ENCODE peak calls at places on chromosomes 3 and 15, in eight cellular contexts. One of them, this sample, is unnamed.

GRCh38 chr3:35744419-35744818 is 105.1 kb downstream of the ARPP21 start:
- DNase-seq in small intestine: no peak
- DNase-seq in CD4-positive, alpha-beta memory T cell: no peak
- DNase-seq in stomach: no peak
- DNase-seq in fibroblast of lung: peak
- DNase-seq in left ventricle myocardium inferior: no peak
- DNase-seq in mesendoderm: peak
- DNase-seq in right atrium auricular region: no peak
- DNase-seq in this sample: no peak

GRCh38 chr3:192875971-192876565 is 41.6 kb downstream of the MB21D2 start:
- DNase-seq in small intestine: no peak
- DNase-seq in CD4-positive, alpha-beta memory T cell: no peak
- DNase-seq in right atrium auricular region: no peak
- DNase-seq in mesendoderm: no peak
- DNase-seq in fibroblast of lung: peak
- DNase-seq in stomach: no peak
- DNase-seq in left ventricle myocardium inferior: no peak
- DNase-seq in this sample: no peak

GRCh38 chr3:78887608-78888011 is 880.2 kb downstream of the ROBO1 start:
- DNase-seq in right atrium auricular region: no peak
- DNase-seq in left ventricle myocardium inferior: no peak
- DNase-seq in fibroblast of lung: peak
- DNase-seq in CD4-positive, alpha-beta memory T cell: no peak
- DNase-seq in stomach: no peak
- DNase-seq in mesendoderm: no peak
- DNase-seq in small intestine: no peak
- DNase-seq in this sample: no peak

GRCh38 chr15:79168922-79169322 is 78.3 kb upstream of the RASGRF1 start:
- DNase-seq in mesendoderm: peak
- DNase-seq in right atrium auricular region: peak
- DNase-seq in left ventricle myocardium inferior: peak
- DNase-seq in small intestine: no peak
- DNase-seq in CD4-positive, alpha-beta memory T cell: no peak
- DNase-seq in fibroblast of lung: peak
- DNase-seq in stomach: no peak
- DNase-seq in this sample: peak

GRCh38 chr3:14216257-14217048 is 37.8 kb downstream of the LSM3 start:
- DNase-seq in CD4-positive, alpha-beta memory T cell: no peak
- DNase-seq in small intestine: peak
- DNase-seq in right atrium auricular region: no peak
- DNase-seq in left ventricle myocardium inferior: peak
- DNase-seq in stomach: no peak
- DNase-seq in fibroblast of lung: peak
- DNase-seq in mesendoderm: peak
- DNase-seq in this sample: peak

GRCh38 chr3:61360297-61360696 is 109.0 kb upstream of the FHIT start:
- DNase-seq in left ventricle myocardium inferior: no peak
- DNase-seq in fibroblast of lung: no peak
- DNase-seq in CD4-positive, alpha-beta memory T cell: no peak
- DNase-seq in right atrium auricular region: no peak
- DNase-seq in small intestine: no peak
- DNase-seq in mesendoderm: peak
- DNase-seq in stomach: no peak
- DNase-seq in this sample: no peak

GRCh38 chr15:96359371-96359771 is 28.9 kb downstream of the NR2F2 start:
- DNase-seq in right atrium auricular region: no peak
- DNase-seq in stomach: no peak
- DNase-seq in mesendoderm: peak
- DNase-seq in left ventricle myocardium inferior: no peak
- DNase-seq in CD4-positive, alpha-beta memory T cell: no peak
- DNase-seq in small intestine: no peak
- DNase-seq in fibroblast of lung: no peak
- DNase-seq in this sample: no peak

GRCh38 chr3:43013743-43014155 is 34.6 kb downstream of the GASK1A start:
- DNase-seq in small intestine: no peak
- DNase-seq in fibroblast of lung: no peak
- DNase-seq in mesendoderm: no peak
- DNase-seq in CD4-positive, alpha-beta memory T cell: peak
- DNase-seq in left ventricle myocardium inferior: no peak
- DNase-seq in right atrium auricular region: no peak
- DNase-seq in stomach: no peak
- DNase-seq in this sample: no peak

GRCh38 chr3:10279384-10280176 is 13.2 kb downstream of the GHRL start:
- DNase-seq in small intestine: no peak
- DNase-seq in mesendoderm: no peak
- DNase-seq in CD4-positive, alpha-beta memory T cell: no peak
- DNase-seq in right atrium auricular region: no peak
- DNase-seq in fibroblast of lung: no peak
- DNase-seq in left ventricle myocardium inferior: no peak
- DNase-seq in stomach: no peak
- DNase-seq in this sample: no peak

GRCh38 chr15:66155065-66155464 is 98.5 kb downstream of the MEGF11 start:
- DNase-seq in stomach: no peak
- DNase-seq in small intestine: no peak
- DNase-seq in left ventricle myocardium inferior: no peak
- DNase-seq in CD4-positive, alpha-beta memory T cell: no peak
- DNase-seq in mesendoderm: no peak
- DNase-seq in right atrium auricular region: no peak
- DNase-seq in fibroblast of lung: no peak
- DNase-seq in this sample: no peak

GRCh38 chr3:62758296-62759066 is 116.7 kb downstream of the CADPS start:
- DNase-seq in small intestine: no peak
- DNase-seq in fibroblast of lung: peak
- DNase-seq in stomach: no peak
- DNase-seq in CD4-positive, alpha-beta memory T cell: no peak
- DNase-seq in left ventricle myocardium inferior: no peak
- DNase-seq in mesendoderm: no peak
- DNase-seq in right atrium auricular region: no peak
- DNase-seq in this sample: no peak

GRCh38 chr3:59006791-59007517 is 42.9 kb downstream of the CFAP20DC start:
- DNase-seq in left ventricle myocardium inferior: peak
- DNase-seq in small intestine: no peak
- DNase-seq in fibroblast of lung: peak
- DNase-seq in CD4-positive, alpha-beta memory T cell: no peak
- DNase-seq in right atrium auricular region: peak
- DNase-seq in mesendoderm: no peak
- DNase-seq in stomach: no peak
- DNase-seq in this sample: no peak

GRCh38 chr3:136994772-136995516 is 37.2 kb downstream of the IL20RB start:
- DNase-seq in CD4-positive, alpha-beta memory T cell: no peak
- DNase-seq in small intestine: peak
- DNase-seq in stomach: peak
- DNase-seq in left ventricle myocardium inferior: peak
- DNase-seq in right atrium auricular region: peak
- DNase-seq in fibroblast of lung: peak
- DNase-seq in mesendoderm: no peak
- DNase-seq in this sample: peak

GRCh38 chr3:145704020-145704419 is 457.0 kb downstream of the PLOD2 start:
- DNase-seq in stomach: no peak
- DNase-seq in CD4-positive, alpha-beta memory T cell: no peak
- DNase-seq in fibroblast of lung: no peak
- DNase-seq in small intestine: no peak
- DNase-seq in mesendoderm: no peak
- DNase-seq in left ventricle myocardium inferior: no peak
- DNase-seq in right atrium auricular region: no peak
- DNase-seq in this sample: no peak

DNA sequence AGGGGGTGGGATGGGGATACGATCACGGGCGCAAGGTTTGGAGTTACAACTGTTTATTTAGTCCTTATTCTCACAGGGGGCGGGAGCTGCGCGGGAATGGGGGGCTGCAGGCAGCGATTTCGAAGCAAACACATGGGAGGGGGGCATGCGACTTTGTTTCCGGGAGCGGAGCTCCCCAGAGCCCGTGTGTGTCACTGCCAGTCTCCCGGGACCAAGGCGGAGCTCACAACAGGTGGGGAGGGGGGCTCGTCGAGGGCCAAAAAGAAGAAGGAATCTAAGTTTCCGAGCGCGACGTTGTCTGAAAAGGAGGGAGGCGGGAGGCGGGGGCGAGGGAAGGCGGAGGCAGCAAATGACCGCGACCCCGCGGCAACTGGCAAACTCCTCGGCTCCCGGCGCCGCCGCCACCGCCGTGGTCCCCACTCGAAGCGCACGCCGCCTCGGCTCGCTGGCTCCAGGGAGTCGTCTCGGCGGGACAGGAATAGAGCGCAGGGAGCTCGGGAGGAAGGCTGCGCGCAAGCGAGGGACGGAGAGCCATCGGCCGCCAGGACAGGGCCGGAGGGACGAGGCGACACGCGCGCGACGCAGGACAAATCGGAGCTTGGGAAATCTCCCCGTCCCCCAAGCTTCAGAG is 1.4 kb downstream of the FOXP1 start:
- DNase-seq in small intestine: peak
- DNase-seq in mesendoderm: peak
- DNase-seq in fibroblast of lung: peak
- DNase-seq in CD4-positive, alpha-beta memory T cell: peak
- DNase-seq in right atrium auricular region: no peak
- DNase-seq in stomach: peak
- DNase-seq in left ventricle myocardium inferior: peak
- DNase-seq in this sample: peak
- H3K27ac ChIP-seq in small intestine: peak
- H3K27ac ChIP-seq in mesendoderm: peak
- H3K27ac ChIP-seq in fibroblast of lung: peak
- H3K27ac ChIP-seq in CD4-positive, alpha-beta memory T cell: peak
- H3K27ac ChIP-seq in right atrium auricular region: peak
- H3K27ac ChIP-seq in stomach: peak
- H3K27ac ChIP-seq in left ventricle myocardium inferior: peak
- H3K27ac ChIP-seq in this sample: peak

GRCh38 chr15:80584561-80584964 is 110.5 kb upstream of the ABHD17C start:
- DNase-seq in left ventricle myocardium inferior: no peak
- DNase-seq in right atrium auricular region: no peak
- DNase-seq in CD4-positive, alpha-beta memory T cell: no peak
- DNase-seq in stomach: peak
- DNase-seq in small intestine: no peak
- DNase-seq in fibroblast of lung: no peak
- DNase-seq in mesendoderm: no peak
- DNase-seq in this sample: no peak

GRCh38 chr15:80585544-80586018 is 109.5 kb upstream of the ABHD17C start:
- DNase-seq in mesendoderm: peak
- DNase-seq in stomach: peak
- DNase-seq in left ventricle myocardium inferior: no peak
- DNase-seq in fibroblast of lung: no peak
- DNase-seq in CD4-positive, alpha-beta memory T cell: no peak
- DNase-seq in small intestine: peak
- DNase-seq in right atrium auricular region: no peak
- DNase-seq in this sample: no peak

GRCh38 chr15:80587007-80587406 is 108.1 kb upstream of the ABHD17C start:
- DNase-seq in left ventricle myocardium inferior: no peak
- DNase-seq in fibroblast of lung: no peak
- DNase-seq in CD4-positive, alpha-beta memory T cell: no peak
- DNase-seq in stomach: no peak
- DNase-seq in mesendoderm: no peak
- DNase-seq in right atrium auricular region: no peak
- DNase-seq in small intestine: no peak
- DNase-seq in this sample: no peak

GRCh38 chr15:80586141-80586540 is 109.0 kb upstream of the ABHD17C start:
- DNase-seq in right atrium auricular region: no peak
- DNase-seq in stomach: no peak
- DNase-seq in CD4-positive, alpha-beta memory T cell: no peak
- DNase-seq in small intestine: no peak
- DNase-seq in left ventricle myocardium inferior: no peak
- DNase-seq in mesendoderm: no peak
- DNase-seq in fibroblast of lung: no peak
- DNase-seq in this sample: no peak

DNA sequence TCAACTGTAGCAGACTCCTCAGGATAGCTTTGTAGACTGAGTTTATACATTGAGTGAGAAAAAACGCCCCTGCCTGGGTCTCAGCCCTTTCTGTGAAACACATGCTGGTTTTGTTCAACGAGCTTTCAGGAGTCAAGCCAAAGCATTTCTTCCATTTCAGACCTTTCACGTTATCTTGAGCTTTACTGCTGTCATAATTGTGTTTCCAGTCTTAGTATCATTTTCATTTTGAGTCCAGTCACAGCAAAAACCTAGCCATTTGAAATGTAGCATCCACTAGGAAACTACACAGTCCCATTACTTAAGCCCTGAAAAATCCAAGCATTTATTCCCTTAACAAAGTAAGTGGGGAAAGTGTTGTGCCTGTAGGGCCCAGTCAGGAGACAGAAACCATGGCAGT is 110.1 kb upstream of the ABHD17C start:
- DNase-seq in CD4-positive, alpha-beta memory T cell: no peak
- DNase-seq in small intestine: no peak
- DNase-seq in mesendoderm: no peak
- DNase-seq in fibroblast of lung: no peak
- DNase-seq in left ventricle myocardium inferior: no peak
- DNase-seq in right atrium auricular region: no peak
- DNase-seq in stomach: no peak
- DNase-seq in this sample: no peak
- H3K4me3 ChIP-seq in CD4-positive, alpha-beta memory T cell: no peak
- H3K4me3 ChIP-seq in small intestine: no peak
- H3K4me3 ChIP-seq in mesendoderm: no peak
- H3K4me3 ChIP-seq in fibroblast of lung: no peak
- H3K4me3 ChIP-seq in left ventricle myocardium inferior: no peak
- H3K4me3 ChIP-seq in right atrium auricular region: no peak
- H3K4me3 ChIP-seq in stomach: no peak
- H3K4me3 ChIP-seq in this sample: no peak

GRCh38 chr15:77734306-77734705 is 101.6 kb upstream of the LINGO1 start:
- DNase-seq in stomach: no peak
- DNase-seq in small intestine: no peak
- DNase-seq in CD4-positive, alpha-beta memory T cell: no peak
- DNase-seq in mesendoderm: no peak
- DNase-seq in left ventricle myocardium inferior: no peak
- DNase-seq in right atrium auricular region: no peak
- DNase-seq in fibroblast of lung: no peak
- DNase-seq in this sample: no peak

GRCh38 chr15:77738038-77738370 is 105.3 kb upstream of the LINGO1 start:
- DNase-seq in left ventricle myocardium inferior: no peak
- DNase-seq in mesendoderm: no peak
- DNase-seq in small intestine: peak
- DNase-seq in fibroblast of lung: no peak
- DNase-seq in CD4-positive, alpha-beta memory T cell: no peak
- DNase-seq in stomach: no peak
- DNase-seq in right atrium auricular region: no peak
- DNase-seq in this sample: no peak

GRCh38 chr15:77739591-77740378 is 107.1 kb upstream of the LINGO1 start:
- DNase-seq in fibroblast of lung: no peak
- DNase-seq in left ventricle myocardium inferior: no peak
- DNase-seq in mesendoderm: no peak
- DNase-seq in right atrium auricular region: no peak
- DNase-seq in stomach: no peak
- DNase-seq in small intestine: no peak
- DNase-seq in CD4-positive, alpha-beta memory T cell: no peak
- DNase-seq in this sample: no peak

GRCh38 chr15:77738441-77739437 is 106.0 kb upstream of the LINGO1 start:
- DNase-seq in CD4-positive, alpha-beta memory T cell: no peak
- DNase-seq in mesendoderm: no peak
- DNase-seq in stomach: no peak
- DNase-seq in right atrium auricular region: no peak
- DNase-seq in small intestine: no peak
- DNase-seq in left ventricle myocardium inferior: no peak
- DNase-seq in fibroblast of lung: no peak
- DNase-seq in this sample: no peak

GRCh38 chr15:77737238-77738037 is 104.7 kb upstream of the LINGO1 start:
- DNase-seq in mesendoderm: no peak
- DNase-seq in CD4-positive, alpha-beta memory T cell: no peak
- DNase-seq in right atrium auricular region: no peak
- DNase-seq in stomach: no peak
- DNase-seq in fibroblast of lung: no peak
- DNase-seq in left ventricle myocardium inferior: no peak
- DNase-seq in small intestine: no peak
- DNase-seq in this sample: no peak
- H3K27ac ChIP-seq in mesendoderm: no peak
- H3K27ac ChIP-seq in CD4-positive, alpha-beta memory T cell: no peak
- H3K27ac ChIP-seq in right atrium auricular region: no peak
- H3K27ac ChIP-seq in stomach: no peak
- H3K27ac ChIP-seq in fibroblast of lung: no peak
- H3K27ac ChIP-seq in left ventricle myocardium inferior: no peak
- H3K27ac ChIP-seq in small intestine: no peak
- H3K27ac ChIP-seq in this sample: no peak

GRCh38 chr3:149736180-149737100 is 15.8 kb downstream of the COMMD2 start:
- DNase-seq in right atrium auricular region: no peak
- DNase-seq in left ventricle myocardium inferior: no peak
- DNase-seq in stomach: no peak
- DNase-seq in fibroblast of lung: peak
- DNase-seq in small intestine: no peak
- DNase-seq in mesendoderm: no peak
- DNase-seq in CD4-positive, alpha-beta memory T cell: no peak
- DNase-seq in this sample: no peak
- H3K4me3 ChIP-seq in right atrium auricular region: no peak
- H3K4me3 ChIP-seq in left ventricle myocardium inferior: no peak
- H3K4me3 ChIP-seq in stomach: no peak
- H3K4me3 ChIP-seq in fibroblast of lung: no peak
- H3K4me3 ChIP-seq in small intestine: no peak
- H3K4me3 ChIP-seq in mesendoderm: no peak
- H3K4me3 ChIP-seq in CD4-positive, alpha-beta memory T cell: no peak
- H3K4me3 ChIP-seq in this sample: no peak